ENCODE peak calls at places on chromosomes 2 and 18, in eight cellular contexts. T is cardiac fibroblast, Q is testis, X is heart right ventricle, F is neural crest cell, L is suprapubic skin, P is HL-60, E is fibroblast of pulmonary artery. D is an unnamed sample.

GRCh38 chr2:5389740-5390139 is 302.4 kb upstream of the SOX11 start:
- DNase-seq in T (no peak), Q (no peak), X (peak; percentile 7), F (no peak), L (no peak), P (no peak), E (no peak), D (no peak)

GRCh38 chr2:10243926-10244270 is 58.8 kb upstream of the HPCAL1 start:
- DNase-seq in T (no peak), Q (no peak), X (no peak), F (no peak), L (peak; percentile 29), P (no peak), E (no peak), D (no peak)

GRCh38 chr2:1995987-1996386 is 251.7 kb upstream of the PXDN start:
- DNase-seq in T (peak; percentile 36), Q (no peak), X (no peak), F (no peak), L (no peak), P (peak; percentile 54), E (peak; percentile 24), D (no peak)

GRCh38 chr2:198444800-198445287 is 640.5 kb downstream of the PLCL1 start:
- DNase-seq in T (no peak), Q (no peak), X (no peak), F (no peak), L (no peak), P (no peak), E (no peak), D (no peak)

GRCh38 chr2:63488118-63488713 is 100.1 kb downstream of the WDPCP start:
- DNase-seq in T (peak; percentile 69), Q (peak; percentile 65), X (peak; percentile 5), F (no peak), L (no peak), P (peak; percentile 31), E (peak; percentile 67), D (no peak)

GRCh38 chr18:8705280-8705940 is at the start of gene MTCL1:
- DNase-seq in T (peak; percentile 61), Q (peak; percentile 50), X (peak; percentile 14), F (peak; percentile 30), L (peak; percentile 70), P (no peak), E (peak; percentile 45), D (peak; percentile 37)

GRCh38 chr2:223735659-223736244 is 101.6 kb downstream of the AP1S3 start:
- DNase-seq in T (peak; percentile 96), Q (no peak), X (no peak), F (no peak), L (no peak), P (no peak), E (peak; percentile 96), D (no peak)

GRCh38 chr2:234469972-234470371 is 26.9 kb downstream of the ARL4C start:
- DNase-seq in T (no peak), Q (no peak), X (no peak), F (no peak), L (no peak), P (no peak), E (no peak), D (no peak)

GRCh38 chr2:118837067-118837466 is 10.4 kb downstream of the EN1 start:
- DNase-seq in T (no peak), Q (no peak), X (no peak), F (no peak), L (peak; percentile 39), P (no peak), E (no peak), D (no peak)

GRCh38 chr2:16182841-16183240 is 242.5 kb downstream of the MYCN start:
- DNase-seq in T (no peak), Q (no peak), X (no peak), F (no peak), L (no peak), P (no peak), E (no peak), D (no peak)

GRCh38 chr2:21404137-21404536 is 280.4 kb downstream of the TDRD15 start:
- DNase-seq in T (no peak), Q (no peak), X (no peak), F (no peak), L (no peak), P (no peak), E (no peak), D (no peak)

GRCh38 chr2:135252805-135253458 is 200.8 kb downstream of the RAB3GAP1 start:
- DNase-seq in T (no peak), Q (no peak), X (no peak), F (no peak), L (no peak), P (no peak), E (no peak), D (no peak)

GRCh38 chr2:127143851-127144782 is 37.2 kb upstream of the BIN1 start:
- DNase-seq in T (peak; percentile 88), Q (peak; percentile 27), X (no peak), F (no peak), L (no peak), P (no peak), E (peak; percentile 36), D (no peak)

GRCh38 chr2:72973566-72974435 is 56.5 kb downstream of the EMX1 start:
- DNase-seq in T (peak; percentile 71), Q (peak; percentile 64), X (peak; percentile 30), F (peak; percentile 36), L (no peak), P (peak; percentile 59), E (peak; percentile 68), D (peak; percentile 44)

GRCh38 chr2:46431481-46432235 is 47.7 kb upstream of the TMEM247 start:
- DNase-seq in T (peak; percentile 49), Q (no peak), X (no peak), F (no peak), L (no peak), P (peak; percentile 38), E (peak; percentile 34), D (no peak)

GRCh38 chr2:102736174-102736606 is 25.6 kb upstream of the TMEM182 start:
- DNase-seq in T (peak; percentile 24), Q (peak; percentile 32), X (peak; percentile 10), F (no peak), L (no peak), P (peak; percentile 40), E (no peak), D (no peak)

GRCh38 chr18:76359909-76360308 is 135.1 kb downstream of the ZNF516 start:
- DNase-seq in T (no peak), Q (peak; percentile 2), X (no peak), F (no peak), L (no peak), P (no peak), E (no peak), D (no peak)

GRCh38 chr2:28355521-28356094 is 37.0 kb upstream of the FOSL2 start:
- DNase-seq in T (no peak), Q (peak; percentile 67), X (peak; percentile 78), F (no peak), L (peak; percentile 85), P (no peak), E (no peak), D (no peak)

GRCh38 chr2:28356095-28356911 is 36.4 kb upstream of the FOSL2 start:
- DNase-seq in T (peak; percentile 88), Q (peak; percentile 96), X (peak; percentile 92), F (no peak), L (peak; percentile 95), P (peak; percentile 60), E (peak; percentile 91), D (no peak)

GRCh38 chr2:28358668-28359201 is 33.9 kb upstream of the FOSL2 start:
- DNase-seq in T (no peak), Q (no peak), X (no peak), F (no peak), L (no peak), P (no peak), E (no peak), D (no peak)

GRCh38 chr2:28357948-28358667 is 34.5 kb upstream of the FOSL2 start:
- DNase-seq in T (no peak), Q (no peak), X (no peak), F (no peak), L (no peak), P (no peak), E (no peak), D (no peak)

DNA sequence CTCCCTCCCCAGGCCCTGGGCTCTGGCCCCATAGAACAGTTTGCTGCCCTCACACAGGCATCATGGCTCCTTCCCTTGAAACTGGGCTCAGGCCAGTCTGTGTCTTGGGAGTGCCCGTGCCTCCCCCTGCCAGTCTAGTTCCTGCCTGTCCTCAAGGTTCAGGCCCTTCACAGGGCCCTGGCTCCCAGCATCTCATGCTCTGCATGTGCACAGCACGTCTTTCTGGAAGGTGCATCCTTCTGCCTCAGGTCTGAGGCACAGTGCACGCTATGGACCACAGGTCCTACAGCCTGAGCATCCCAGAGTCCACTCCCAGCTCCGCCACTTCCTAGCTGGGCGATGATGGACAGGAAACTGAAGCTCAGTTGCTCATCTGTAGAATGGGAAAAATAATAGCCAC is 35.6 kb upstream of the FOSL2 start:
- DNase-seq in T (no peak), Q (no peak), X (no peak), F (no peak), L (no peak), P (no peak), E (no peak), D (no peak)
- TF ChIP-seq CTCF in T (no peak), Q (no peak), X (no peak), F (no peak), L (no peak), P (no peak), E (no peak), D (no peak)

GRCh38 chr2:177265386-177265690 is 811 bp upstream of the NFE2L2 start:
- DNase-seq in T (peak; percentile 60), Q (peak; percentile 74), X (peak; percentile 70), F (no peak), L (no peak), P (peak; percentile 72), E (no peak), D (no peak)
- TF ChIP-seq CTCF in T (peak; percentile 15), Q (no peak), X (peak; percentile 12), F (peak; percentile 48), L (no peak), P (no peak), E (peak; percentile 40), D (peak; percentile 26)

GRCh38 chr18:21704603-21705364 is at the start of gene ABHD3:
- DNase-seq in T (peak; percentile 87), Q (peak; percentile 93), X (peak; percentile 92), F (peak; percentile 75), L (peak; percentile 96), P (peak; percentile 96), E (peak; percentile 89), D (peak; percentile 87)
- TF ChIP-seq CTCF in T (peak; percentile 51), Q (peak; percentile 50), X (peak; percentile 70), F (peak; percentile 59), L (peak; percentile 48), P (no peak), E (peak; percentile 28), D (peak; percentile 30)

GRCh38 chr18:3297025-3297984 is 35.4 kb downstream of the MYL12B start:
- DNase-seq in T (peak; percentile 94), Q (peak; percentile 96), X (peak; percentile 76), F (peak; percentile 84), L (peak; percentile 91), P (peak; percentile 99), E (peak; percentile 88), D (peak; percentile 88)
- TF ChIP-seq CTCF in T (peak; percentile 29), Q (peak; percentile 48), X (peak; percentile 9), F (peak; percentile 94), L (no peak), P (peak; percentile 100), E (peak; percentile 23), D (peak; percentile 94)